ENCODE peak calls at places on chromosomes 13 and 19, in seven cellular contexts. B is adipocyte; N is GM23248; J is left ventricle myocardium inferior; S is CD4-positive, CD25-positive, alpha-beta regulatory T cell; O is thyroid gland; A is thoracic aorta. C is an unnamed sample.

GRCh38 chr13:113468461-113469147 is 15.3 kb upstream of the ADPRHL1 start:
- DNase-seq in B (no peak), N (no peak), J (no peak), S (no peak), O (no peak), A (no peak), C (no peak)

GRCh38 chr13:51814825-51815650 is 11.1 kb upstream of the DHRS12 start:
- DNase-seq in B (peak; percentile 82), N (peak; percentile 66), J (peak; percentile 52), S (peak; percentile 62), O (peak; percentile 66), A (no peak), C (peak; percentile 79)

GRCh38 chr19:47413941-47414340 is 5.4 kb downstream of the MEIS3 start:
- DNase-seq in B (no peak), N (no peak), J (no peak), S (no peak), O (no peak), A (no peak), C (no peak)

GRCh38 chr19:31352782-31353651 is 3.8 kb upstream of the TSHZ3 start:
- DNase-seq in B (no peak), N (no peak), J (no peak), S (no peak), O (no peak), A (no peak), C (no peak)

GRCh38 chr13:57191667-57192066 is 24.7 kb downstream of the PRR20E start:
- DNase-seq in B (no peak), N (no peak), J (no peak), S (no peak), O (no peak), A (no peak), C (no peak)

GRCh38 chr13:97432232-97432916 is 1.6 kb upstream of the RAP2A start:
- DNase-seq in B (no peak), N (no peak), J (no peak), S (no peak), O (no peak), A (no peak), C (no peak)

GRCh38 chr19:30092721-30093569 is 150.9 kb downstream of the URI1 start:
- DNase-seq in B (no peak), N (no peak), J (no peak), S (no peak), O (no peak), A (no peak), C (peak; percentile 47)

GRCh38 chr19:29715695-29716581 is 877 bp upstream of the C19orf12 start:
- DNase-seq in B (no peak), N (peak; percentile 64), J (no peak), S (no peak), O (no peak), A (no peak), C (peak; percentile 59)

GRCh38 chr19:6217752-6218403 is 61.9 kb downstream of the MLLT1 start:
- DNase-seq in B (no peak), N (no peak), J (no peak), S (no peak), O (peak; percentile 29), A (no peak), C (no peak)

GRCh38 chr13:31859546-31859945 is 120.2 kb downstream of the RXFP2 start:
- DNase-seq in B (no peak), N (peak; percentile 24), J (no peak), S (no peak), O (no peak), A (no peak), C (no peak)

GRCh38 chr19:1470864-1471513 is 8.0 kb downstream of the C19orf25 start:
- DNase-seq in B (no peak), N (peak; percentile 59), J (no peak), S (no peak), O (no peak), A (no peak), C (no peak)

GRCh38 chr19:44643605-44644390 is at the start of gene PVR:
- DNase-seq in B (peak; percentile 89), N (peak; percentile 88), J (peak; percentile 78), S (no peak), O (peak; percentile 82), A (peak; percentile 26), C (peak; percentile 79)

GRCh38 chr19:17784201-17785008 is 10.5 kb upstream of the B3GNT3 start:
- DNase-seq in B (peak; percentile 81), N (peak; percentile 72), J (peak; percentile 49), S (peak; percentile 50), O (peak; percentile 40), A (no peak), C (peak; percentile 80)

GRCh38 chr13:43136940-43137574 is 113.7 kb downstream of the DNAJC15 start:
- DNase-seq in B (peak; percentile 29), N (peak; percentile 7), J (no peak), S (no peak), O (no peak), A (no peak), C (no peak)

GRCh38 chr19:3690551-3691371 is 9.5 kb downstream of the PIP5K1C start:
- DNase-seq in B (no peak), N (no peak), J (no peak), S (no peak), O (no peak), A (no peak), C (no peak)

GRCh38 chr19:11238781-11239376 is 540 bp upstream of the ANGPTL8 start:
- DNase-seq in B (no peak), N (no peak), J (no peak), S (no peak), O (no peak), A (no peak), C (no peak)

GRCh38 chr19:48490980-48491792 is 20.4 kb downstream of the LMTK3 start:
- DNase-seq in B (no peak), N (peak; percentile 45), J (no peak), S (peak; percentile 50), O (peak; percentile 57), A (no peak), C (peak; percentile 63)

GRCh38 chr19:13016628-13017305 is 21.5 kb downstream of the NFIX start:
- DNase-seq in B (no peak), N (peak; percentile 66), J (no peak), S (no peak), O (no peak), A (no peak), C (no peak)

GRCh38 chr13:99041337-99041736 is 63.5 kb upstream of the DOCK9 start:
- DNase-seq in B (no peak), N (no peak), J (no peak), S (no peak), O (no peak), A (no peak), C (no peak)

GRCh38 chr13:20713751-20714150 is 10.3 kb downstream of the IL17D start:
- DNase-seq in B (peak; percentile 56), N (peak; percentile 87), J (no peak), S (no peak), O (no peak), A (no peak), C (no peak)

GRCh38 chr13:96100457-96101220 is 10.7 kb downstream of the HS6ST3 start:
- DNase-seq in B (no peak), N (no peak), J (no peak), S (no peak), O (no peak), A (no peak), C (no peak)

GRCh38 chr13:99191900-99192399 is 8.7 kb upstream of the UBAC2 start:
- DNase-seq in B (peak; percentile 74), N (peak; percentile 64), J (no peak), S (no peak), O (peak; percentile 90), A (no peak), C (peak; percentile 78)

GRCh38 chr13:101530293-101530692 is 77.8 kb downstream of the ITGBL1 start:
- DNase-seq in B (peak; percentile 68), N (peak; percentile 37), J (no peak), S (no peak), O (no peak), A (no peak), C (no peak)

GRCh38 chr13:30608364-30608763 is 9.4 kb upstream of the USPL1 start:
- DNase-seq in B (no peak), N (no peak), J (no peak), S (no peak), O (no peak), A (no peak), C (no peak)

GRCh38 chr19:49427855-49428546 is 2.8 kb downstream of the GFY start:
- DNase-seq in B (no peak), N (peak; percentile 43), J (no peak), S (no peak), O (peak; percentile 19), A (no peak), C (no peak)

GRCh38 chr19:14916848-14917247 is 24.4 kb upstream of the OR7C2 start:
- DNase-seq in B (no peak), N (peak; percentile 0), J (no peak), S (no peak), O (no peak), A (no peak), C (no peak)

GRCh38 chr19:43651758-43652545 is 12.3 kb upstream of the CADM4 start:
- DNase-seq in B (peak; percentile 76), N (peak; percentile 78), J (no peak), S (no peak), O (peak; percentile 58), A (no peak), C (peak; percentile 61)

GRCh38 chr13:29059837-29060236 is 239.7 kb downstream of the MTUS2 start:
- DNase-seq in B (no peak), N (no peak), J (peak; percentile 45), S (no peak), O (no peak), A (no peak), C (no peak)

GRCh38 chr19:30406220-30406944 is 34.2 kb downstream of the ZNF536 start:
- DNase-seq in B (no peak), N (peak; percentile 50), J (peak; percentile 28), S (no peak), O (peak; percentile 54), A (no peak), C (no peak)

DNA sequence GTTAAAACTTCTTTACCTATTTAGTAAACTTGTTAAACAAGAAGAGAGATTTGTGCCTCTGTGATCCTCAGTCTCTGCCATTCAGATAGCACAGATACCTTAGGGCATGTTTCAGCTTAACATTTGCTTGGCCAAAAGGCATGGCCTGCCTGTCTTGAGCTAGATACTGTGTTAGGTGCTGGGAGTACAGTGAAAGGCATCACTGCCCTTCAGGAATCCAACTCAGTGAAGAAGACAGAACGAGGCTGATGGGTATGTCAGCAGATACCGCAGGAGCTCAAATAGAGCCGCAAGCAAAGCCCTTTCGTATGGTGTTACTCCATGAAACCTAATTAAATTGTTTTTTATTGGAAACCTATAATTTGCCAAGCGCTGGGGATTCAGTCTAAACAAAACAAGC is 12.9 kb downstream of the ZNF507 start:
- DNase-seq in B (no peak), N (no peak), J (no peak), S (no peak), O (peak; percentile 49), A (no peak), C (no peak)
- H3K36me3 ChIP-seq in B (peaks cover 92% of the 10 kb centered on the region), N (peaks cover 38% of the 10 kb centered on the region), J (peaks cover 93% of the 10 kb centered on the region), S (peaks cover 93% of the 10 kb centered on the region), O (peaks cover 19% of the 10 kb centered on the region), A (peaks cover 19% of the 10 kb centered on the region), C (no peaks in the 10 kb centered on the region)

GRCh38 chr19:38723606-38724379 is 20.5 kb downstream of the CAPN12 start:
- DNase-seq in B (no peak), N (no peak), J (no peak), S (no peak), O (no peak), A (no peak), C (no peak)
- H3K36me3 ChIP-seq in B (peaks cover 94% of the 10 kb centered on the region), N (peaks cover 50% of the 10 kb centered on the region), J (peaks cover 85% of the 10 kb centered on the region), S (peaks cover 73% of the 10 kb centered on the region), O (peaks cover 79% of the 10 kb centered on the region), A (peaks cover 95% of the 10 kb centered on the region), C (peaks cover 80% of the 10 kb centered on the region)

GRCh38 chr13:40960721-40961120 is 58.4 kb downstream of the ELF1 start:
- DNase-seq in B (no peak), N (no peak), J (no peak), S (no peak), O (no peak), A (no peak), C (no peak)
- H3K36me3 ChIP-seq in B (peaks cover 19% of the 10 kb centered on the region), N (peaks cover 13% of the 10 kb centered on the region), J (peaks cover 17% of the 10 kb centered on the region), S (peaks cover 37% of the 10 kb centered on the region), O (peaks cover 11% of the 10 kb centered on the region), A (no peaks in the 10 kb centered on the region), C (peaks cover 5% of the 10 kb centered on the region)

GRCh38 chr19:8321067-8321759 is at the start of the genes NDUFA7 and RPS28:
- DNase-seq in B (peak; percentile 99), N (peak; percentile 98), J (peak; percentile 98), S (peak; percentile 95), O (peak; percentile 95), A (peak; percentile 80), C (peak; percentile 98)
- H3K36me3 ChIP-seq in B (peaks cover 23% of the 10 kb centered on the region), N (peaks cover 9% of the 10 kb centered on the region), J (peaks cover 23% of the 10 kb centered on the region), S (peaks cover 15% of the 10 kb centered on the region), O (peaks cover 2% of the 10 kb centered on the region), A (peaks cover 15% of the 10 kb centered on the region), C (no peaks in the 10 kb centered on the region)